ENCODE peak calls at places on chromosomes 7 and 10, in ten cellular contexts. W is ascending aorta, E is left lung, N is A549, G is uterus, Z is fibroblast of lung, U is tibial nerve, R is GM23338, K is psoas muscle, M is sigmoid colon. D is an unnamed sample.
A peak's percentile ranks its signal among the peaks of the same experiment; 100 is the strongest.

GRCh38 chr7:146443102-146443501 is 326.5 kb downstream of the CNTNAP2 start:
- DNase-seq in W (no peak), E (no peak), N (no peak), G (no peak), Z (no peak), U (no peak), R (no peak), K (no peak), M (no peak), D (no peak)

GRCh38 chr10:77319557-77319956 is 318.1 kb downstream of the KCNMA1 start:
- DNase-seq in W (no peak), E (no peak), N (no peak), G (no peak), Z (peak; percentile 68), U (no peak), R (no peak), K (peak; percentile 25), M (no peak), D (no peak)

GRCh38 chr10:77244746-77245145 is 392.9 kb downstream of the KCNMA1 start:
- DNase-seq in W (no peak), E (no peak), N (no peak), G (peak; percentile 56), Z (no peak), U (no peak), R (no peak), K (no peak), M (no peak), D (no peak)

GRCh38 chr10:112208981-112209380 is 25.4 kb upstream of the GPAM start:
- DNase-seq in W (no peak), E (no peak), N (no peak), G (no peak), Z (peak; percentile 40), U (no peak), R (no peak), K (no peak), M (no peak), D (no peak)

GRCh38 chr10:86871563-86872183 is 85.7 kb downstream of the MMRN2 start:
- DNase-seq in W (no peak), E (no peak), N (no peak), G (no peak), Z (peak; percentile 56), U (no peak), R (peak; percentile 90), K (no peak), M (no peak), D (no peak)

GRCh38 chr10:3096149-3096548 is 28.8 kb downstream of the PFKP start:
- DNase-seq in W (no peak), E (no peak), N (no peak), G (no peak), Z (peak; percentile 44), U (no peak), R (no peak), K (no peak), M (no peak), D (no peak)

GRCh38 chr7:55775051-55775420 is 87.5 kb downstream of the SEPTIN14 start:
- DNase-seq in W (no peak), E (no peak), N (no peak), G (no peak), Z (no peak), U (no peak), R (peak; percentile 33), K (no peak), M (no peak), D (no peak)

GRCh38 chr10:44517635-44518034 is 132.7 kb upstream of the CXCL12 start:
- DNase-seq in W (no peak), E (no peak), N (no peak), G (no peak), Z (no peak), U (no peak), R (peak; percentile 68), K (no peak), M (no peak), D (no peak)

GRCh38 chr7:100219271-100219737 is 445 bp upstream of the PVRIG start:
- DNase-seq in W (no peak), E (peak; percentile 62), N (no peak), G (no peak), Z (no peak), U (no peak), R (no peak), K (no peak), M (peak; percentile 51), D (no peak)

GRCh38 chr7:23016345-23017253 is 2.7 kb upstream of the HYCC1 start:
- DNase-seq in W (no peak), E (no peak), N (no peak), G (no peak), Z (no peak), U (no peak), R (no peak), K (no peak), M (no peak), D (no peak)

GRCh38 chr10:129854796-129855705 is 109.0 kb downstream of the EBF3 start:
- DNase-seq in W (no peak), E (peak; percentile 53), N (no peak), G (no peak), Z (no peak), U (no peak), R (no peak), K (no peak), M (peak; percentile 40), D (no peak)

GRCh38 chr10:129854181-129854580 is 109.9 kb downstream of the EBF3 start:
- DNase-seq in W (no peak), E (no peak), N (no peak), G (no peak), Z (no peak), U (no peak), R (no peak), K (no peak), M (peak; percentile 27), D (no peak)

GRCh38 chr10:129851941-129852650 is 112.0 kb downstream of the EBF3 start:
- DNase-seq in W (no peak), E (no peak), N (no peak), G (no peak), Z (no peak), U (no peak), R (no peak), K (no peak), M (no peak), D (no peak)

GRCh38 chr10:129852829-129853228 is 111.2 kb downstream of the EBF3 start:
- DNase-seq in W (no peak), E (peak; percentile 55), N (no peak), G (no peak), Z (no peak), U (no peak), R (no peak), K (no peak), M (no peak), D (no peak)

GRCh38 chr10:129853236-129853946 is 110.7 kb downstream of the EBF3 start:
- DNase-seq in W (no peak), E (no peak), N (peak; percentile 48), G (no peak), Z (no peak), U (no peak), R (no peak), K (no peak), M (no peak), D (no peak)
- TF ChIP-seq CTCF in W (no peak), E (no peak), N (peak; percentile 26), G (no peak), Z (no peak), U (no peak), R (peak; percentile 42), K (peak; percentile 21), M (no peak), D (peak; percentile 36)

GRCh38 chr7:70636169-70636568 is 495.8 kb upstream of the GALNT17 start:
- DNase-seq in W (no peak), E (no peak), N (no peak), G (no peak), Z (no peak), U (no peak), R (no peak), K (no peak), M (no peak), D (no peak)

GRCh38 chr7:70634610-70635068 is 497.3 kb upstream of the GALNT17 start:
- DNase-seq in W (no peak), E (no peak), N (no peak), G (no peak), Z (peak; percentile 99), U (no peak), R (no peak), K (no peak), M (no peak), D (no peak)

GRCh38 chr7:70637726-70638125 is 494.2 kb upstream of the GALNT17 start:
- DNase-seq in W (no peak), E (no peak), N (no peak), G (no peak), Z (no peak), U (no peak), R (peak; percentile 64), K (no peak), M (no peak), D (no peak)

GRCh38 chr7:70634071-70634470 is 497.9 kb upstream of the GALNT17 start:
- DNase-seq in W (no peak), E (no peak), N (no peak), G (no peak), Z (no peak), U (no peak), R (no peak), K (no peak), M (no peak), D (no peak)

DNA sequence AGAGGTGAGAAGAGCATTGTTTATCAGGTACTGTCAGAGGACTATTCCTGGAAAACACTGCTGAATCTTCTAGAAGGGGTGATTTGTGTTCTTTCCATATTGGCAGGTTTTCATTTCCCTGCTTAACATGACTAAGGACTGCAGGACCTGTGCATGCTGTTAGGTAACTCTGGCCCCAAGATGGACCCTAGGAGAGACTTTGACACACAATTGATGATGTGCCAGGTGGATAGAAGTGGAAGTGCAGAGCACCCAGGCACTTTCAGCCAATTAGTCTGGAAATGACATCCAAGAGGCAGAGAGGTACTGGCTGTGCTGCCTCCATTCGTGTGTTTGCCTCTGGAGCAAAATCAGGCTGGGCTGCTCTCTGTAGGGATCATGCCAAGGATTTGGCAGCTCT is 496.3 kb upstream of the GALNT17 start:
- DNase-seq in W (no peak), E (no peak), N (no peak), G (no peak), Z (no peak), U (no peak), R (no peak), K (no peak), M (no peak), D (no peak)
- H3K27ac ChIP-seq in W (no peak overlapping the region), E (no peak overlapping the region), N (no peak overlapping the region), G (no peak overlapping the region), Z (no peak overlapping the region), U (no peak overlapping the region), R (no peak overlapping the region), K (no peak overlapping the region), M (no peak overlapping the region), D (no peak overlapping the region)

DNA sequence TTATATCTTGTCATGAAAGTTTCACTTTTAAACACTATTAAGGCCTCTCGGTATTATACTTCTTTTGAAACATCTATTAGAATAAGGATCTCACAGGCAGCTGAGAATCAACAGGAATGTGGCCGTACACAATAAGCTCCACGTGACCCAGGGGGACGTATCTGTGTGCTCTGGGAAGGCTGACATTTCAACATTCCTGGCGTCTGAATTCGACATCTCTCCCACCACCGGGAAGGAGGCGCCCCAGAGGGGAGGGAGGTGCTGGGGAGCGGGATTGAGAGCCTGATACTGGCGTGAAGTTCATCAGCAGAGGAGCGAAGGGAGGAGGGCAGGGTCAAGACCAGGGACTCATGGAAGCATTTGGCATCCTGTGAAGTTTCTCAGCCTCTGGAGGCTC is 401.3 kb downstream of the DNAJB6 start:
- DNase-seq in W (no peak), E (peak; percentile 34), N (no peak), G (no peak), Z (peak; percentile 29), U (peak; percentile 13), R (peak; percentile 26), K (no peak), M (no peak), D (no peak)
- TF ChIP-seq CTCF in W (no peak), E (no peak), N (no peak), G (no peak), Z (no peak), U (no peak), R (no peak), K (no peak), M (no peak), D (no peak)

GRCh38 chr10:97717627-97718026 is 4.1 kb downstream of the MARVELD1 start:
- DNase-seq in W (no peak), E (no peak), N (no peak), G (no peak), Z (no peak), U (no peak), R (no peak), K (no peak), M (no peak), D (no peak)
- H3K27ac ChIP-seq in W (peak overlapping the region; percentile 100), E (no peak overlapping the region), N (peak overlapping the region; percentile 69), G (peak overlapping the region; percentile 98), Z (no peak overlapping the region), U (peak overlapping the region; percentile 66), R (peak overlapping the region; percentile 86), K (no peak overlapping the region), M (peak overlapping the region; percentile 98), D (peak overlapping the region; percentile 58)

D was measured in upper lobe of right lung.